ENCODE peak calls at places on chromosome 14, in six cellular contexts. U is sigmoid colon, B is upper lobe of right lung, F is ovary, P is neuronal stem cell, E is astrocyte of the spinal cord. Q is an unnamed sample.

GRCh38 chr14:105398726-105399440 is 545 bp downstream of the TEX22 start:
- DNase-seq in B (no peak), E (no peak), F (no peak), U (no peak), P (no peak), Q (peak; percentile 39)

GRCh38 chr14:49418789-49419188 is 167.4 kb downstream of the RPS29 start:
- DNase-seq in F (no peak), B (no peak), P (no peak), E (no peak), U (no peak), Q (no peak)

GRCh38 chr14:104267895-104268294 is 129.5 kb downstream of the KIF26A start:
- DNase-seq in B (peak; percentile 52), P (no peak), E (no peak), F (peak; percentile 39), U (no peak), Q (no peak)

GRCh38 chr14:50910495-50911420 is 33.5 kb downstream of the PYGL start:
- DNase-seq in P (no peak), B (no peak), E (no peak), U (no peak), F (no peak), Q (no peak)

GRCh38 chr14:102629011-102629444 is 36.6 kb downstream of the RCOR1 start:
- DNase-seq in P (no peak), F (no peak), U (no peak), E (no peak), B (no peak), Q (no peak)

GRCh38 chr14:104447750-104448149 is 131.8 kb upstream of the C14orf180 start:
- DNase-seq in B (no peak), U (no peak), P (no peak), F (no peak), E (no peak), Q (no peak)

GRCh38 chr14:53549956-53550355 is 396.8 kb upstream of the DDHD1 start:
- DNase-seq in E (no peak), U (no peak), B (no peak), F (no peak), P (no peak), Q (no peak)

GRCh38 chr14:79825046-79825521 is 386.2 kb downstream of the DIO2 start:
- DNase-seq in U (no peak), E (no peak), B (no peak), P (no peak), F (no peak), Q (peak; percentile 86)

GRCh38 chr14:94483071-94483451 is 7.1 kb upstream of the SERPINA9 start:
- DNase-seq in E (no peak), B (no peak), U (no peak), F (no peak), P (no peak), Q (no peak)

GRCh38 chr14:81314443-81315175 is 85.5 kb downstream of the STON2 start:
- DNase-seq in P (no peak), E (no peak), B (no peak), F (no peak), U (no peak), Q (no peak)

GRCh38 chr14:52025952-52026510 is 36.7 kb downstream of the RTRAF start:
- DNase-seq in B (no peak), P (no peak), E (peak; percentile 47), U (no peak), F (no peak), Q (no peak)

GRCh38 chr14:85573406-85573805 is 43.5 kb downstream of the FLRT2 start:
- DNase-seq in P (no peak), U (no peak), E (no peak), F (no peak), B (no peak), Q (peak; percentile 37)

GRCh38 chr14:106657460-106657859 is 1131.1 kb downstream of the TMEM121 start:
- DNase-seq in P (no peak), E (no peak), F (no peak), B (no peak), U (no peak), Q (no peak)

GRCh38 chr14:91255026-91255695 is 10.7 kb upstream of the GPR68 start:
- DNase-seq in B (no peak), E (no peak), P (no peak), F (no peak), U (no peak), Q (no peak)

GRCh38 chr14:99467338-99468075 is 13.2 kb downstream of the SETD3 start:
- DNase-seq in F (no peak), B (no peak), E (no peak), P (no peak), U (no peak), Q (no peak)

GRCh38 chr14:90272523-90272922 is 16.2 kb downstream of the PSMC1 start:
- DNase-seq in E (no peak), B (peak; percentile 72), P (no peak), F (no peak), U (no peak), Q (peak; percentile 33)

GRCh38 chr14:85471744-85472143 is 58.2 kb upstream of the FLRT2 start:
- DNase-seq in U (no peak), F (no peak), E (peak; percentile 92), B (no peak), P (no peak), Q (peak; percentile 91)

GRCh38 chr14:99619873-99620834 is 16.1 kb upstream of the CCDC85C start:
- DNase-seq in B (no peak), F (no peak), P (no peak), U (no peak), E (peak; percentile 32), Q (peak; percentile 66)

GRCh38 chr14:57831981-57832380 is 33.9 kb downstream of the SLC35F4 start:
- DNase-seq in U (no peak), P (peak; percentile 12), E (peak; percentile 4), B (no peak), F (no peak), Q (no peak)

GRCh38 chr14:104568620-104569019 is 10.9 kb upstream of the C14orf180 start:
- DNase-seq in B (no peak), E (no peak), F (no peak), U (no peak), P (no peak), Q (no peak)

GRCh38 chr14:91173221-91173670 is 59.4 kb downstream of the DGLUCY start:
- DNase-seq in P (peak; percentile 75), B (peak; percentile 88), E (peak; percentile 72), F (peak; percentile 92), U (peak; percentile 91), Q (peak; percentile 88)

GRCh38 chr14:68910540-68910939 is 68.6 kb downstream of the ACTN1 start:
- DNase-seq in F (no peak), E (peak; percentile 40), B (no peak), U (no peak), P (no peak), Q (peak; percentile 28)

GRCh38 chr14:44895716-44896115 is 66.0 kb downstream of the KLHL28 start:
- DNase-seq in E (peak; percentile 73), U (no peak), F (no peak), P (no peak), B (no peak), Q (peak; percentile 52)

GRCh38 chr14:89624500-89625156 is 207.6 kb upstream of the FOXN3 start:
- DNase-seq in B (no peak), U (no peak), F (no peak), P (no peak), E (no peak), Q (no peak)

GRCh38 chr14:73491256-73491976 is 683 bp downstream of the RIOX1 start:
- DNase-seq in U (peak; percentile 83), F (peak; percentile 70), E (peak; percentile 73), B (peak; percentile 84), P (peak; percentile 46), Q (peak; percentile 60)

GRCh38 chr14:28673056-28673455 is 93.5 kb upstream of the FOXG1 start:
- DNase-seq in E (peak; percentile 20), U (no peak), F (no peak), P (no peak), B (no peak), Q (peak; percentile 6)

GRCh38 chr14:56814468-56815074 is 4.3 kb upstream of the OTX2 start:
- DNase-seq in F (no peak), E (no peak), B (no peak), U (no peak), P (no peak), Q (no peak)

GRCh38 chr14:74557691-74558090 is 54.3 kb downstream of the LTBP2 start:
- DNase-seq in P (no peak), F (no peak), E (no peak), B (no peak), U (no peak), Q (no peak)

GRCh38 chr14:22559041-22559440 is 30.0 kb downstream of the DAD1 start:
- DNase-seq in P (no peak), F (no peak), U (no peak), B (no peak), E (no peak), Q (no peak)
- H3K4me3 ChIP-seq in P (no peak overlapping the region), F (no peak overlapping the region), U (no peak overlapping the region), B (no peak overlapping the region), E (no peak overlapping the region), Q (no peak overlapping the region)

GRCh38 chr14:24110060-24110459 is 4.5 kb upstream of the DCAF11 start:
- DNase-seq in P (no peak), E (no peak), B (no peak), U (no peak), F (peak; percentile 9), Q (no peak)
- H3K4me3 ChIP-seq in P (no peak overlapping the region), E (no peak overlapping the region), B (no peak overlapping the region), U (no peak overlapping the region), F (no peak overlapping the region), Q (no peak overlapping the region)

GRCh38 chr14:26132061-26132460 is 465.8 kb downstream of the NOVA1 start:
- DNase-seq in P (no peak), U (no peak), B (no peak), F (no peak), E (peak; percentile 75), Q (peak; percentile 80)
- H3K4me3 ChIP-seq in P (no peak overlapping the region), U (no peak overlapping the region), B (no peak overlapping the region), F (no peak overlapping the region), E (no peak overlapping the region), Q (no peak overlapping the region)

DNA sequence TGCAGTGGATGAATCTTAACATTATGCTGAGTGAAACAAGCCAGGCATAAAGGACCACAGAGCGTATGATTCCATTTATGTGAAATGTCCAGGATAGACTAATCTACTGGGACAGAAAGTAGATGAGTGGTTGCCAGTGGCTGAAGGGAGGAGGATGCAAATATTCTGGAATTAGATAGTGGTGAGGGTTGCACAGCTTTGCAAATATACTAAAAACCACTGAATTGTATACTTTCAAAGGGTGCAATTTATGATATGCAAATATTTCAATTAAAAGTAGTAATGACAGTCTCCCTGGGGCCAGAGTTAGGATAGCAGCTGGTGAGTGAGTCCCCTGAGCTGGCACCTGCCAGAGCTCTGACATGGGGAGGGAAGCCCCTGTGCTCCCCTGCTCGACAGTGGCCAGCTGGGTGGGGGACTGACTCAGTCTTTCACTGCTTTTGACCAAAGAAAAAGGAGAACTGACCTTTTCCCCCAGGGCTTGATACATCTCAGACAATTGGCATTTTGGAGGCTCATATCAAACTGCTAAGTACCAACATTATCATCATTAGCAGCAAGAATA is 116.4 kb downstream of the GCH1 start:
- DNase-seq in E (no peak), U (no peak), B (no peak), F (no peak), P (no peak), Q (no peak)
- H3K4me3 ChIP-seq in E (no peak overlapping the region), U (no peak overlapping the region), B (no peak overlapping the region), F (no peak overlapping the region), P (no peak overlapping the region), Q (no peak overlapping the region)

GRCh38 chr14:64693766-64694165 is 10.5 kb upstream of the PLEKHG3 start:
- DNase-seq in P (no peak), E (no peak), B (no peak), U (no peak), F (no peak), Q (no peak)
- H3K4me3 ChIP-seq in P (no peak overlapping the region), E (no peak overlapping the region), B (no peak overlapping the region), U (no peak overlapping the region), F (no peak overlapping the region), Q (no peak overlapping the region)

Q was measured in fibroblast of pulmonary artery.